ENCODE peak calls at places on chromosomes 7 and 10, in nine cellular contexts. W is adrenal gland; L is A673; G is heart right ventricle; P is lower lobe of right lung; D is CD8-positive, alpha-beta T cell; B is left lung; Y is breast epithelium; C is heart left ventricle. U is an unnamed sample.

GRCh38 chr7:2635810-2636701 is 4.3 kb downstream of the TTYH3 start:
- DNase-seq in L (no peak), W (peak; percentile 71), D (no peak), C (peak; percentile 60), P (peak; percentile 72), Y (no peak), G (peak; percentile 81), B (peak; percentile 74), U (peak; percentile 81)

GRCh38 chr10:3747248-3747960 is 37.6 kb downstream of the KLF6 start:
- DNase-seq in G (no peak), D (no peak), Y (no peak), L (no peak), W (no peak), P (no peak), B (no peak), C (peak; percentile 22), U (no peak)

GRCh38 chr7:5692112-5692844 is 89.2 kb downstream of the RNF216 start:
- DNase-seq in C (peak; percentile 89), P (no peak), B (no peak), L (peak; percentile 15), G (peak; percentile 80), D (no peak), W (peak; percentile 79), Y (peak; percentile 80), U (no peak)

GRCh38 chr7:3193721-3194120 is 107.3 kb upstream of the SDK1 start:
- DNase-seq in L (no peak), Y (no peak), B (no peak), C (no peak), P (no peak), D (no peak), W (no peak), G (no peak), U (no peak)

GRCh38 chr7:157711353-157711888 is 374.6 kb downstream of the DNAJB6 start:
- DNase-seq in G (no peak), D (no peak), B (no peak), P (peak; percentile 28), Y (no peak), C (no peak), L (no peak), W (no peak), U (peak; percentile 37)

GRCh38 chr10:44908071-44908709 is 2.9 kb upstream of the TMEM72 start:
- DNase-seq in C (no peak), P (no peak), W (no peak), B (peak; percentile 38), D (no peak), G (no peak), Y (no peak), L (peak; percentile 55), U (no peak)

GRCh38 chr10:30294506-30295280 is 54.4 kb downstream of the MTPAP start:
- DNase-seq in B (no peak), L (peak; percentile 58), G (no peak), W (no peak), C (no peak), Y (no peak), D (no peak), P (no peak), U (no peak)

GRCh38 chr7:156064921-156065386 is 252.7 kb upstream of the SHH start:
- DNase-seq in D (no peak), W (no peak), B (no peak), L (no peak), P (no peak), G (no peak), Y (no peak), C (no peak), U (no peak)

DNA sequence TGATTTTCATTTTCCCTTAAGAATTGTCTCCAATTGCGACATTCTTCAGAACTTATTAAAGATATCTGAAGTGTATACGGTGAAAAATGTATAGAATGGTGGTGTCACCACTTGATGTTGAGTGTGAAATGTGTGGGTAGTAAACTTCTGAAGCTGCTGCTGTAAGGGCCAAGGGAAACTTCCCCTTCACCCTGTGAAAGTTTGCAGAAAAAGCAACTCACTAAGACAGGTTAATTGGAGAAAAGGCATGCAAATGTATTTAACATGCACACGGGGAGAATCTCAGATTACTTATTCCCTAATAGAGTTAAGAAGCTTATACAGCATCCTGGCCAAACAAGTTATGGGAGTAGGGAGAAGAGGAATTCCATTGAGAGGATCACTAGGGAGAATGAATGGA is 173.0 kb downstream of the NSUN6 start:
- DNase-seq in P (no peak), D (no peak), W (no peak), B (no peak), L (no peak), G (no peak), Y (no peak), C (no peak), U (no peak)
- H3K27ac ChIP-seq in P (no peak overlapping the region), D (no peak overlapping the region), W (no peak overlapping the region), B (no peak overlapping the region), L (no peak overlapping the region), G (no peak overlapping the region), Y (no peak overlapping the region), C (no peak overlapping the region), U (no peak overlapping the region)

GRCh38 chr7:102287082-102287464 is 405 bp downstream of the SH2B2 start:
- DNase-seq in C (no peak), W (no peak), L (no peak), G (no peak), D (no peak), Y (no peak), B (no peak), P (no peak), U (peak; percentile 74)

GRCh38 chr7:102289051-102289450 is 2.4 kb downstream of the SH2B2 start:
- DNase-seq in L (no peak), D (no peak), W (no peak), C (no peak), B (no peak), G (no peak), P (no peak), Y (no peak), U (no peak)

GRCh38 chr7:102286237-102287081 is at the start of gene SH2B2:
- DNase-seq in B (peak; percentile 85), P (peak; percentile 90), Y (peak; percentile 48), G (peak; percentile 71), C (peak; percentile 67), D (no peak), L (peak; percentile 87), W (peak; percentile 70), U (peak; percentile 91)

GRCh38 chr7:102287465-102288146 is 938 bp downstream of the SH2B2 start:
- DNase-seq in G (peak; percentile 42), D (no peak), C (no peak), L (peak; percentile 34), P (peak; percentile 63), W (no peak), B (no peak), Y (no peak), U (peak; percentile 76)

DNA sequence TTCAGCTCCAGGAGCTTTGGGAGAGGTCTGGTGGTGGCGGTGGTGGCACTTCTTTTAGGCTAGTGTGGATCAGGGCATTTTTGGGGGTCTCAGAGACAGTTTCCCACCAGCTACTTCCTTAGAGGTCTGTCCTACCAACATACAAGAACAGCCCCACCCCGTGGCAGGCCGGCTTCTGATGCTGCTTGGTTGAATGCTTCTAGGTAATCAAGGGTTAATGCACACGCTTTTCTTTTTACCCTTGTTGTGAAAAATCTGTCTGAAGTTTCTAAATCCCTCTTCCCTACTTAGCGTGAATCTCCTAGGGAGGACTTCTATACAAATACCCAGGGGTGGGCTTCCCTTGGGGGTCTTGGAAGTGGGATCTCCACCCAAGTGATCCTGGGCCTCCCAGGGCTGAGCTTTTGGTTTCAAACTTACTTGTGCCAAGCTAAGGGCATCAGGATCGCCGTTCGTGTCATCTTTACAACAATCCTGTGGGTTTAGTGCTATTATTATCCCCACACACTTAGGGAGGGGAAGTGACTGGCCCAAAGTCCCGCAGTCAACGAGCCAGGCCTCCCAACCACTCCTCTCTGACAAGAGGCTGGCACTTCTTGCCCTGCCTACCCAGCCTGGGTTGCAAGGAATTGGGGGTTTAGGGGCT is 1.7 kb downstream of the SH2B2 start:
- DNase-seq in B (no peak), Y (no peak), P (no peak), C (no peak), W (no peak), L (peak; percentile 38), G (no peak), D (no peak), U (no peak)
- H3K4me3 ChIP-seq in B (peak overlapping the region; percentile 85), Y (peak overlapping the region; percentile 77), P (peak overlapping the region; percentile 81), C (peak overlapping the region; percentile 89), W (no peak overlapping the region), L (peak overlapping the region; percentile 85), G (peak overlapping the region; percentile 78), D (no peak overlapping the region), U (peak overlapping the region; percentile 81)

GRCh38 chr7:139034336-139034735 is 1.5 kb downstream of the ZC3HAV1L start:
- DNase-seq in B (no peak), Y (no peak), P (no peak), G (no peak), W (no peak), C (no peak), L (no peak), D (no peak), U (no peak)

GRCh38 chr7:139033346-139034114 is 2.3 kb downstream of the ZC3HAV1L start:
- DNase-seq in W (no peak), C (no peak), B (no peak), P (no peak), G (no peak), Y (no peak), D (no peak), L (no peak), U (no peak)

GRCh38 chr7:139035588-139036353 is at the start of gene ZC3HAV1L:
- DNase-seq in B (peak; percentile 62), L (peak; percentile 86), Y (peak; percentile 27), G (peak; percentile 70), C (peak; percentile 67), P (peak; percentile 66), D (no peak), W (peak; percentile 63), U (peak; percentile 79)

GRCh38 chr7:139036901-139037300 is 1.1 kb upstream of the ZC3HAV1L start:
- DNase-seq in W (no peak), B (no peak), P (no peak), Y (no peak), G (no peak), C (no peak), L (no peak), D (no peak), U (no peak)

DNA sequence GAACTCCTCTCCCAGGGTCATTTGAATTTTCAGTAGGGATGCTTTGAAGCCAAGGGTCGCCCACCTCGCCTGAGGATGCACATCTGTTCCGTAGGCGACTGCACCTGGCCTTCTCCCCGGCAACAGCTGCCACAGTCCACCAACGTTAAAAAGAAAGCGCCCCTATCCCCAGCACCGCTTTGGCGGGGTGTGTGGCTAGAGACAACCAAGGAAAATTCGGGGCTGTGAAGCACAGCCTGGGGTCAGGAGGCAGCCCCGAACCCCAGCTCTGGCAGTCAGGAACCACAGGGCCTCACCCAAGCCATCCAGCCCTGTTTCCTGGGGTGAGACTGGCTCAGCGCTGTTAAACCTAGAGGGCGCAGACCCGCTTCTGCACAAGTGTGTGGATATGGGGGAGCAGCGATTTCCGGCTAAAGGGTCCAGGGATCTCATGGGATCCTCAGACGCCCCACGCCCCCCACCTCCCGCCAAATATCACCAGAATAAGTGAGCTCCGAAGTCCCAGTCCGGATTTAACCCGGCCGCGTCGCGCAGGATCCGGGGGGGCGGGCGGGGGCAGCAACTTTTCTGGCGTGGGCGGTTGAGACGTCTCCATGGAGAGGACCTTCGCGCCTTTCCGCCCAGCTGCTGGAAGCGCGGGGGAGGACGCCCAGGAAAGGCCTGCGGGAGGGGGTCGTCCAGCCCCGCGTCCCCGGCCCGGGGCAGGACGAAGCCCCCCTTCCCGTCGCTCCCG is 821 bp downstream of the ZC3HAV1L start:
- DNase-seq in P (no peak), G (peak; percentile 47), Y (no peak), L (peak; percentile 62), W (peak; percentile 54), D (no peak), C (no peak), B (no peak), U (no peak)
- H3K27ac ChIP-seq in P (peak overlapping the region; percentile 79), G (peak overlapping the region; percentile 82), Y (peak overlapping the region; percentile 78), L (peak overlapping the region; percentile 95), W (peak overlapping the region; percentile 36), D (no peak overlapping the region), C (peak overlapping the region; percentile 77), B (peak overlapping the region; percentile 69), U (peak overlapping the region; percentile 58)

DNA sequence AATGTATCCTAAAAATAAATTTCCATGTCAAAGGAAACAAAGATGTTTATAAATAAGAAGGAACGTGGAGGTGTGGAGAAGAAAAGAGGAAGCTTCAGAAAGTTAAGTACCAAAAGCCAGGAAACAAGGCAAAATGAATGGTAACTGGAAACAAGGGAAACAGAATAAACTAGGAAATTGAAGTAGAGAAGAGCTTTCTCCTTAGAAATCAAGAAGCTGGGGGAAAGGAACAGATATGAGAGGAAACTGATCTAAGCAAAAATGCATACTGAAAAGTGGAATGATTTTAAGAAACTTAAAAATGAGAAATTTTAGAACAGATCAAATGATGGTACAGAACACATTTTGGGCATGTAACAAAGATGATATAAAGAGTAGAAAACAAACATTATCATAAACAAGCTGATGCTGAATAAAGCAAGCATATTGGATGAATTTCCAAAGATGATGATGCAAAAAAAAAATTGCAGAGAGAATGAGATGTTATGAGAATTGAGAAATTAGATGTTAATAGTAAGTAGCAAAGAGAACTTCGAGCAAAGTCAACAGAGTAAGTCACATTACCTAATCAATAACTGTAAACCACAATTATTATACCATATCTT is 1.9 kb downstream of the BRAF start:
- DNase-seq in P (no peak), G (no peak), D (no peak), B (no peak), W (no peak), L (no peak), C (no peak), Y (no peak), U (no peak)
- H3K4me3 ChIP-seq in P (peak overlapping the region; percentile 92), G (peak overlapping the region; percentile 92), D (no peak overlapping the region), B (peak overlapping the region; percentile 90), W (no peak overlapping the region), L (peak overlapping the region; percentile 92), C (peak overlapping the region; percentile 87), Y (peak overlapping the region; percentile 94), U (peak overlapping the region; percentile 78)

U was measured in upper lobe of right lung.